ENCODE peak calls at places on chromosome 4, in six cellular contexts. U, L, X, P, G and S are unnamed samples.

GRCh38 chr4:142473218-142473959 is 372.7 kb downstream of the INPP4B start:
- DNase-seq in U (peak), P (no peak), G (no peak), X (no peak), L (no peak), S (no peak)

GRCh38 chr4:71974681-71975080 is 57.1 kb upstream of the NPFFR2 start:
- DNase-seq in G (no peak), P (peak), X (no peak), L (no peak), U (peak), S (no peak)

GRCh38 chr4:15427126-15427525 is 707 bp upstream of the C1QTNF7 start:
- DNase-seq in X (no peak), L (no peak), G (no peak), U (peak), P (peak), S (no peak)

GRCh38 chr4:56698329-56698728 is 17.2 kb upstream of the HOPX start:
- DNase-seq in G (no peak), L (no peak), P (peak), U (peak), X (no peak), S (no peak)

GRCh38 chr4:76758996-76759395 is 138.9 kb downstream of the SOWAHB start:
- DNase-seq in L (no peak), U (peak), P (no peak), G (no peak), X (no peak), S (no peak)

GRCh38 chr4:55721651-55722050 is 85.6 kb upstream of the NMU start:
- DNase-seq in P (no peak), G (no peak), X (no peak), U (no peak), L (no peak), S (no peak)

GRCh38 chr4:74682567-74683359 is 111.6 kb downstream of the BTC start:
- DNase-seq in L (no peak), G (peak), P (peak), U (peak), X (no peak), S (no peak)

GRCh38 chr4:53186714-53187358 is 179.0 kb downstream of the SCFD2 start:
- DNase-seq in U (no peak), G (no peak), X (no peak), L (no peak), P (no peak), S (no peak)

GRCh38 chr4:1187182-1187581 is 14.8 kb upstream of the SPON2 start:
- DNase-seq in P (no peak), G (no peak), X (no peak), U (no peak), L (no peak), S (no peak)

GRCh38 chr4:83108101-83108861 is 6.2 kb downstream of the PLAC8 start:
- DNase-seq in U (no peak), L (peak), P (no peak), G (no peak), X (no peak), S (no peak)

GRCh38 chr4:88225216-88226107 is 58.9 kb downstream of the PPM1K start:
- DNase-seq in P (peak), L (no peak), U (no peak), G (no peak), X (no peak), S (no peak)

GRCh38 chr4:154559141-154559841 is 3.5 kb upstream of the FGB start:
- DNase-seq in P (peak), G (peak), X (no peak), U (peak), L (no peak), S (peak)

GRCh38 chr4:90051999-90052398 is 75.2 kb upstream of the CCSER1 start:
- DNase-seq in U (no peak), L (no peak), G (no peak), X (no peak), P (no peak), S (no peak)

GRCh38 chr4:6198278-6198677 is 2.1 kb downstream of the JAKMIP1 start:
- DNase-seq in L (no peak), G (no peak), U (no peak), X (no peak), P (no peak), S (no peak)

GRCh38 chr4:147891476-147892115 is 159.7 kb downstream of the ARHGAP10 start:
- DNase-seq in G (no peak), U (no peak), X (no peak), L (no peak), P (no peak), S (no peak)

GRCh38 chr4:142846729-142847606 is 867 bp upstream of the INPP4B start:
- DNase-seq in G (peak), U (no peak), X (peak), P (peak), L (peak), S (peak)

GRCh38 chr4:159425749-159426376 is 323.0 kb downstream of the RAPGEF2 start:
- DNase-seq in L (no peak), X (no peak), U (no peak), G (no peak), P (no peak), S (no peak)

GRCh38 chr4:105620640-105621323 is 68.4 kb downstream of the ARHGEF38 start:
- DNase-seq in X (no peak), G (peak), P (peak), L (no peak), U (peak), S (no peak)

GRCh38 chr4:186068581-186069402 is at the start of gene TLR3:
- DNase-seq in P (peak), G (no peak), X (no peak), L (no peak), U (peak), S (no peak)

GRCh38 chr4:173924561-173924960 is 358.9 kb downstream of the FBXO8 start:
- DNase-seq in L (no peak), U (no peak), X (no peak), G (no peak), P (peak), S (no peak)

GRCh38 chr4:140004580-140005314 is 149.2 kb downstream of the MAML3 start:
- DNase-seq in U (peak), P (peak), G (no peak), X (peak), L (no peak), S (peak)

GRCh38 chr4:76550966-76551780 is 116.1 kb downstream of the SHROOM3 start:
- DNase-seq in L (no peak), X (no peak), G (no peak), U (no peak), P (no peak), S (no peak)

GRCh38 chr4:153297116-153297515 is 47.4 kb upstream of the MND1 start:
- DNase-seq in P (no peak), X (no peak), U (no peak), G (no peak), L (no peak), S (no peak)

GRCh38 chr4:7074423-7074822 is 6.6 kb upstream of the GRPEL1 start:
- DNase-seq in G (no peak), L (no peak), X (no peak), P (no peak), U (no peak), S (no peak)